ENCODE peak calls at places on chromosomes 6 and 20, in four cellular contexts. F, D, K and M are unnamed samples.

GRCh38 chr6:5529015-5529414 is 267.7 kb downstream of the FARS2 start:
- DNase-seq in F (no peak), D (no peak), K (no peak), M (no peak)

GRCh38 chr20:21513881-21514540 is at the start of gene NKX2-2:
- DNase-seq in F (no peak), D (no peak), K (no peak), M (no peak)

GRCh38 chr20:38790210-38791053 is 15.1 kb upstream of the PPP1R16B start:
- DNase-seq in F (peak), D (no peak), K (peak), M (no peak)

GRCh38 chr6:1031671-1032070 is 280.2 kb upstream of the FOXQ1 start:
- DNase-seq in F (no peak), D (no peak), K (no peak), M (no peak)

GRCh38 chr6:157644043-157644810 is 178.8 kb upstream of the SNX9 start:
- DNase-seq in F (peak), D (no peak), K (no peak), M (no peak)

GRCh38 chr6:31530659-31531058 is 1.9 kb downstream of the MCCD1 start:
- DNase-seq in F (no peak), D (no peak), K (no peak), M (no peak)

GRCh38 chr20:59242714-59243626 is 57.4 kb upstream of the EDN3 start:
- DNase-seq in F (peak), D (no peak), K (no peak), M (no peak)

GRCh38 chr6:53461041-53461656 is 83.8 kb downstream of the GCLC start:
- DNase-seq in F (peak), D (no peak), K (no peak), M (no peak)

GRCh38 chr6:133768656-133769295 is 120.1 kb upstream of the TCF21 start:
- DNase-seq in F (no peak), D (peak), K (no peak), M (no peak)

GRCh38 chr6:35737413-35738211 is 780 bp downstream of the ARMC12 start:
- DNase-seq in F (peak), D (no peak), K (peak), M (peak)

GRCh38 chr6:79079425-79080130 is 1.5 kb upstream of the PHIP start:
- DNase-seq in F (peak), D (no peak), K (no peak), M (no peak)

GRCh38 chr6:22108199-22108598 is 188.6 kb downstream of the PRL start:
- DNase-seq in F (no peak), D (no peak), K (no peak), M (no peak)

GRCh38 chr20:21513181-21513663 is 642 bp downstream of the NKX2-2 start:
- DNase-seq in F (no peak), D (no peak), K (no peak), M (no peak)

GRCh38 chr6:169044376-169045230 is 209.0 kb downstream of the THBS2 start:
- DNase-seq in F (no peak), D (no peak), K (no peak), M (no peak)

GRCh38 chr6:41695825-41696224 is 39.6 kb downstream of the TFEB start:
- DNase-seq in F (no peak), D (no peak), K (no peak), M (no peak)

GRCh38 chr6:32906539-32906938 is 34.3 kb downstream of the HLA-DMB start:
- DNase-seq in F (no peak), D (no peak), K (no peak), M (no peak)

GRCh38 chr6:142926494-142927273 is 18.3 kb downstream of the HIVEP2 start:
- DNase-seq in F (peak), D (peak), K (peak), M (peak)
- TF ChIP-seq POLR2A in F (no peak), D (no peak), K (no peak), M (peak)

DNA sequence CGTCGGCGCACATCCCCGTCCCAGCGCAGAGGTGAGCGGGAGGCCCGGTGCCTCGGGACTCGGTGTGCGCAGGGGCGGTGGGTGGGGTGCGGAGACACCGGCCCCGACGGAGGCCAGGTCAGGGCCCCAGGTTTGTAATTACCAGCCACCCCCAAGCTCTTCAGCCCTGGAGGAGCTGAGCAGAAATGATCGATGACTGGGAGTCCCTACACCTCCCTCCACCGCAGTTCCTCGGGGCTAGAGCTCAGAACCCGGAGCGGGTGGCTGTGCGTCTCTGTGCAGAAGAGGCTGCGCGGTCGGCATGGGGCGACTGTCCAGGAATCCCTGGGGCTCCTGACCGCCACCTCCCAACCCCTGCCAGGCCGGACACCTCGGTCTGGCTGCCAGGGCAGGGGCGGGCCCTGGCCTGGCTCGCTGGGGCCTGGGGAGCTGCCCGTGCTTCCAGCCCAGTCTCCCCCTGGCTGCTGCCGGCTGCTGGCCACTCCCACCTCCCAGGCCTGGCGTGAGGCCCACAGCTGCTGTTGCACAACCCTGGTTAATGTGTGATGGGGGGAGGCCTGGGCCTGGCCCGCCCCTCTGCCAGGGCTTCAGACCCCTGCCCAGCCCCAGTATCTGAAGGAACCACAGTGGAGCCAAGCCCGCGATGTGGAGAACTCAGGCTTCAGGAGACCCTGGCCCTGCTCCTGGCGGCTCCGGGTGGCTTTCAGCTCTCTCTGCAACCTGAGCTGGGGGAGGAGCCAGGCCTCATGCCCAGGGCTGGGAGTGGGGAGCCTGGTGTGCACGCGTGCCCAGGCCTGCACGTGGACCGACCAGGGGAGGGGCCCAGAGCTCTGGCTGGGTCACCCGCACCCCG is 1.2 kb downstream of the SLC2A4RG start:
- DNase-seq in F (peak), D (peak), K (peak), M (peak)
- TF ChIP-seq POLR2A in F (no peak), D (no peak), K (peak), M (peak)

GRCh38 chr20:53824779-53825178 is 231.1 kb upstream of the ZNF217 start:
- DNase-seq in F (no peak), D (no peak), K (no peak), M (no peak)

GRCh38 chr20:53825282-53825681 is 231.6 kb upstream of the ZNF217 start:
- DNase-seq in F (no peak), D (no peak), K (no peak), M (no peak)

GRCh38 chr20:53826090-53826489 is 232.5 kb upstream of the ZNF217 start:
- DNase-seq in F (no peak), D (no peak), K (no peak), M (no peak)

GRCh38 chr20:53822534-53822933 is 228.9 kb upstream of the ZNF217 start:
- DNase-seq in F (no peak), D (no peak), K (no peak), M (no peak)

DNA sequence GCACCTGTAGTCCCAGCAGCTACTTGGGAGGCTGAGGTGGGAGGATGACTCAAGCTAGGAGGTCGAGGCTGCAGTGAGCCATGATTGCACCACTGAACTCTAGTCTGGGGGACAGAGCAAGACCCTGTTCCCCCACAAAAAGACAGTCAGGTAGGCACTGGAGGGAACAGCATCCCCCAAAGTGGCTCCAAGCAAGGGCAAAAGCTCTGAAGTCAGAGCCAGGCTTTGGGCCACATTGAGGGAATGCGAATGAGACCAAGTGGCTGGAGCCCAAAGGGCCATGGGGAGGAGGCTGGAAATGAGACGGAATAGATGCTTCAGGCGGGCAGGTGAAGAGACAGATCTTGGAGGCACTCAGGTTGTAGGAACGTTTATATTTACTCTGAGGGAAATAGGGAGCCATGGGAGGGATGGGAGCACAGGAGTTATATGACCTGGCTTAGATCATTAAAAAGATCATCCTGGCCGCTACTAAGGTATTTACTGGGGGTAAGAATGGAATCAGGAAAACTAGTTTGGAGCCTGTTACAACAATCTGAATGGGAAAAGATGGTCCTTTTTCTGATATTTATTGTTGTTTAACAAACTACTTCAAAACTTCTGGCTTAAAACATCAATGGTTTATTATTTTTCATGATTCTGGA is 229.6 kb upstream of the ZNF217 start:
- DNase-seq in F (no peak), D (no peak), K (no peak), M (no peak)
- TF ChIP-seq POLR2A in F (no peak), D (no peak), K (no peak), M (no peak)

DNA sequence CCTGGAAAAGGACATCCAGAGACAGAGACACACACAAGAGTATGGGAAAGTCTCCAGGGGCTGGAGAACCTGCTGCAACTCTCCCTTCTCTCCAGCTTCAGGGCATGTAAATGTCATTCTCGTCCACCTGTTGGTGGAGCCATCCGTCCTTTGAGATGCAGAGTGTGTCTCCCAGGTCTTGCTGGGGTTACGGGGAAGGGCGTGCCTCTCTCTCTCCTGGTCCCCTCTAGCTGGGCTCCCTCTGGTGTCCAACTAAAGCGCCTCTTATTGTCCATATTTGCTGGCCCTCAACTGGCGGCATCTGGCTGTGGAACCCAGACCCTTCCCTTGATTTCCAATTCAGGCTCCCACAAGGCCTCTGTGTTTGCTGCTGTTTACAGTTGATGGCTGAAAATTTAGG is 244.1 kb downstream of the BMP7 start:
- DNase-seq in F (no peak), D (no peak), K (peak), M (no peak)
- TF ChIP-seq POLR2A in F (no peak), D (no peak), K (no peak), M (no peak)

GRCh38 chr20:20459726-20460125 is 91.8 kb downstream of the INSM1 start:
- DNase-seq in F (no peak), D (no peak), K (no peak), M (peak)
- TF ChIP-seq POLR2A in F (no peak), D (no peak), K (no peak), M (no peak)

GRCh38 chr20:63951398-63952209 is 4.6 kb downstream of the UCKL1 start:
- DNase-seq in F (no peak), D (no peak), K (no peak), M (no peak)
- TF ChIP-seq POLR2A in F (no peak), D (no peak), K (no peak), M (no peak)

GRCh38 chr6:42783177-42783875 is 1.5 kb downstream of the BICRAL start:
- DNase-seq in F (peak), D (peak), K (peak), M (peak)

GRCh38 chr6:42782689-42783176 is 881 bp downstream of the BICRAL start:
- DNase-seq in F (peak), D (peak), K (peak), M (peak)

GRCh38 chr6:42781811-42782688 is at the start of gene BICRAL:
- DNase-seq in F (peak), D (peak), K (peak), M (peak)

GRCh38 chr6:42784739-42785498 is 3.1 kb downstream of the BICRAL start:
- DNase-seq in F (no peak), D (no peak), K (no peak), M (no peak)

GRCh38 chr6:42783876-42784738 is 2.3 kb downstream of the BICRAL start:
- DNase-seq in F (no peak), D (no peak), K (no peak), M (no peak)
- TF ChIP-seq POLR2A in F (no peak), D (no peak), K (peak), M (no peak)

GRCh38 chr6:166296035-166296883 is 11.9 kb downstream of the PRR18 start:
- DNase-seq in F (no peak), D (no peak), K (no peak), M (no peak)
- TF ChIP-seq POLR2A in F (no peak), D (no peak), K (no peak), M (no peak)

DNA sequence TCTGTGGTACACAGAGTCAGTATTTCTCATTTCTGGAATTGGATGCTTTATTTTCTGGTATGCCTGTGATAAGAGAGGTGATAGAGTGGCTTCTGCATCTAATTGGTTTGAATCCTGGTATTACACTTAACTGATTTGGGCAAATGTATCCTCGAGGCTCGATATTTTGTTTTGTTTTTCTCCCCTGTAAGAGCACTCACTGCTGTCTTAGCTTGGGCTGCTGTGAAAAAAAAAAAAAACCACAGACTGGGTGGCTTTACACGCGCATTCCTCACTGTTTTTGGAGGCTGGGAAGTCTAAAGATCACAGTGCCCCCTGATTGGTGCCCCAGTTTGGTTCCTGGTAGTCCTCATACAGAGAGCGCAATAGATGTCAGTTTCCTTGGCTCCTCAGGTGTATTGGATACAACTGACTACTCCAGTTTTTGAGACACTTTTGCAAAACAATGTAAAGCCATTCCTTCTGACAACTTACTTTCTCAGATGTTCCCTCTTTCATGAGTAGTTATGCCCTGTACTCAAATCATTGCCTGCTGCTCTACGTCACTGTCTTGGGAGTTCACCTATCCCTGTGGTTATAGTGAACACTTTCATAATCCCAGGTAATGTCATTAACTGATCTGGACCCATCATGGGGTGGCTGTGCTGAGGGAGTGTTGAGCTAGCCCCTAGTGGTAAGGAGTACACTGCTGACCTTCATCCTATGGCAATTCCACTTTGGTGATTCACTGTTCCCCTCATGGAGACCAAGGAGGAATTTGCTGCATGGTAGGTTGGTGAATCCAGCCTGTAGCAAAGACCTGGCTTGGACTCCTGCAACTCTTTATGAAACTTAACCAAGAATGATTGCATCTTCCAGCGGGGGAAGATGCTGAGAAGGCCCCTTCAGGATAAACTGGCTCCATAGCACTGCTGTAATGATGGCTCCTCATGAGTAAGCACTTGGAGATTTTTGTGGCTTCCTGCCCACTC is 3.5 kb upstream of the ACAT2 start:
- DNase-seq in F (no peak), D (no peak), K (peak), M (peak)
- TF ChIP-seq POLR2A in F (no peak), D (no peak), K (no peak), M (no peak)

DNA sequence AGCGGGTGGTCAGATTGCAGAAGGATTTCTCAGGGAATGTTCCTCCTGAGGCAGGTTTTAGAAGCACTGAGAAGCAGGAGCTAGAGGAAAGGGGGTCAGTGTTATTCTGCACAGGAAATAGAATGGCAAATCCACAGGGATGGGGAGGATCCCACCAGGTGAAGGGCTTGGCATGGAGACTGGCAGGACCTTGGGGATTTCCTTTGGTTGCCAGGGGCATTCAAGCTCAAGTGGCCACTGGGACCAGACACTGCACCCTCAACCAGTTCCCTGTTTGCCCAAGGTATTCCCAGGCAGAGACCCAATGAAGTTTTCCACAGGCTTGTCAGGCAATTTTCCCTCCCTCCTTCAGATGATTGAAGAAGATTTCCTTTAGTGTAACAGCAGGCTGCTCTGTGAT is 123.2 kb upstream of the KCNK16 start:
- DNase-seq in F (no peak), D (no peak), K (no peak), M (no peak)
- TF ChIP-seq POLR2A in F (no peak), D (no peak), K (no peak), M (no peak)